ENCODE peak calls at places on chromosomes 13 and 19, in six cellular contexts. S is PC-3; L is tibial artery; V is A549; C is heart right ventricle; O is CD8-positive, alpha-beta T cell. A is an unnamed sample.

GRCh38 chr19:3760871-3761361 is 576 bp downstream of the APBA3 start:
- DNase-seq in V (no peak), L (no peak), O (no peak), C (peak; percentile 9), S (no peak), A (no peak)

GRCh38 chr19:15128162-15128770 is 21.1 kb downstream of the SYDE1 start:
- DNase-seq in S (peak; percentile 75), O (no peak), C (no peak), V (no peak), L (no peak), A (no peak)

GRCh38 chr19:3968556-3969434 is 2.1 kb downstream of the DAPK3 start:
- DNase-seq in S (peak; percentile 96), L (peak; percentile 98), V (peak; percentile 81), C (peak; percentile 96), O (no peak), A (peak; percentile 87)

GRCh38 chr19:47545061-47545948 is 27.6 kb downstream of the ZNF541 start:
- DNase-seq in O (no peak), C (no peak), V (no peak), S (no peak), L (no peak), A (no peak)

GRCh38 chr13:55439450-55439849 is 1701.3 kb upstream of the PRR20A start:
- DNase-seq in O (no peak), S (no peak), V (no peak), C (no peak), L (no peak), A (no peak)

GRCh38 chr19:6423499-6424189 is 967 bp downstream of the KHSRP start:
- DNase-seq in V (peak; percentile 36), O (peak; percentile 18), C (no peak), S (peak; percentile 50), L (no peak), A (no peak)

GRCh38 chr19:6258812-6259311 is 20.9 kb downstream of the MLLT1 start:
- DNase-seq in O (no peak), L (no peak), S (no peak), C (no peak), V (no peak), A (no peak)

GRCh38 chr13:40316301-40316700 is 350.1 kb downstream of the FOXO1 start:
- DNase-seq in O (no peak), L (no peak), V (no peak), C (no peak), S (no peak), A (no peak)

GRCh38 chr13:113856716-113857065 is 7.2 kb downstream of the GAS6 start:
- DNase-seq in C (peak; percentile 18), S (peak; percentile 31), V (no peak), L (peak; percentile 66), O (no peak), A (no peak)

GRCh38 chr13:93420887-93421286 is 194.3 kb downstream of the GPC6 start:
- DNase-seq in C (no peak), V (no peak), O (no peak), S (no peak), L (no peak), A (no peak)

GRCh38 chr13:47166341-47166740 is 269.5 kb upstream of the HTR2A start:
- DNase-seq in C (no peak), L (no peak), O (no peak), S (no peak), V (no peak), A (no peak)

GRCh38 chr13:33606692-33607091 is 211.3 kb upstream of the RFC3 start:
- DNase-seq in L (no peak), S (no peak), O (no peak), C (no peak), V (no peak), A (no peak)

GRCh38 chr13:24267283-24267682 is 42.1 kb upstream of the C1QTNF9 start:
- DNase-seq in L (no peak), S (no peak), C (peak; percentile 27), V (no peak), O (peak; percentile 35), A (no peak)

GRCh38 chr13:99276706-99277105 is 18.5 kb upstream of the GPR18 start:
- DNase-seq in L (no peak), O (no peak), V (no peak), S (no peak), C (no peak), A (no peak)
- TF ChIP-seq CTCF in L (no peak), O (no peak), V (no peak), S (no peak), C (no peak), A (no peak)

DNA sequence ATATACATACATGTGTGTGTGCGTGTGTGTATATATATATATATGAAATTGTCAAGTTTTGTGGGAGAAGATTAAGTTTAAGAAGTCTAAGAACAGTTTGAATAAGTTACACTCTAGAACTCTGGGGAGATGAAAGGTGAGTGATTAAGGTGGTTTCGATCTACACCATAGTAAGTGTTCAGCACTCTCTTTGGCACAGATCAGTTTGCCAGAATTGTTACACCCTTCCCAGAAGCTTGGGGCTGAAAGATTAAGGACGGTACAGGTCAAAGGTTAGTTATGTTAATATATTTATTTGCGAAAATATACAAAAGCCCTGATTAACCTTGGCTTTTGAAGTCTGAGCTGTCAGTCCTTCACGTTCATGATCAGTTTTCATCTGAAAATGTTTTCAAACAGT is 309.1 kb downstream of the KLF5 start:
- DNase-seq in S (no peak), C (no peak), V (no peak), L (no peak), O (no peak), A (no peak)
- H3K27ac ChIP-seq in S (no peak overlapping the region), C (no peak overlapping the region), V (peak overlapping the region; percentile 40), L (no peak overlapping the region), O (no peak overlapping the region), A (no peak overlapping the region)

GRCh38 chr13:43464578-43465264 is 322.1 kb downstream of the ENOX1 start:
- DNase-seq in C (no peak), V (no peak), L (no peak), O (no peak), S (no peak), A (no peak)
- H3K4me1 ChIP-seq in C (no peaks in the 10 kb centered on the region), V (no peaks in the 10 kb centered on the region), L (no peaks in the 10 kb centered on the region), O (no peaks in the 10 kb centered on the region), S (no peaks in the 10 kb centered on the region), A (no peaks in the 10 kb centered on the region)

GRCh38 chr19:50536662-50537305 is 23.1 kb upstream of the ASPDH start:
- DNase-seq in O (no peak), L (no peak), S (no peak), C (no peak), V (no peak), A (no peak)
- TF ChIP-seq CTCF in O (no peak), L (no peak), S (peak; percentile 48), C (no peak), V (no peak), A (no peak)

GRCh38 chr13:49810464-49810824 is 18.0 kb upstream of the KPNA3 start:
- DNase-seq in V (no peak), S (peak; percentile 20), C (no peak), L (no peak), O (no peak), A (no peak)

GRCh38 chr13:49807681-49808080 is 15.2 kb upstream of the KPNA3 start:
- DNase-seq in L (no peak), S (no peak), V (no peak), O (no peak), C (no peak), A (no peak)

GRCh38 chr13:49811527-49811908 is 19.0 kb upstream of the KPNA3 start:
- DNase-seq in S (no peak), L (no peak), V (no peak), C (no peak), O (no peak), A (no peak)

GRCh38 chr13:49812806-49813205 is 20.3 kb upstream of the KPNA3 start:
- DNase-seq in C (no peak), V (no peak), L (no peak), O (no peak), S (no peak), A (no peak)

DNA sequence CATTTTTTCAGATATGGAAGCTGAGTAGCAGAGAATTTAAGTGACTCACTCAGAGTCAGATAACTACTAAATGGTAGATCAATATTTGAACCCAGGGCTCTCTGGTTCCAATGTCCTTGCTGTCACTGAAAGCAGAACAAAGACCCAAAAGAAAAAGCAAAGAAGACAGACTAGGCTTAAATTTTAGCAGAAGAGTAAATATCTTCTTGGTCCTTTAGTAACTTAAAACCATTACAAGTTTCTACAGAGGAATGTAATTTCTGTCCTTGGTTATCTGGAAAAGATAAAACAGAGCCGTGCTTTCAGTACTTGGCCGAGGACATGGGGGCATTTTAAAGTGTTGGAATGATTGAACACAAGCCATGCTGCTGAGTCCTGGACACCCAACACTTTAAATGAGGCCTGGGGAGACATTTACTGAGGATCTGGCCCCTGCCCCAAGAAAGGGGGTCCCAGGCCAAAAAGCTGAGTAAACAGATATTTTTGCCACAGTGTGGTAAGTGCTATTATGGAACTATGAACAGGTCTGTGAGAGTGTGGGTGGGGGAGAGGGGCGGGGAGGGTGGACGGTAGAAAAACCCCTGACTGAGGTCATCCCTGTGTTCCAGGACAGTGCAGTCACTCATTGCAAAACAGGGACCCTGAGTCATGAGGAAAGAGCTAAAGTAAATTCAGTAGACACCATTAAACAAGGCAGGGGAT is 18.5 kb upstream of the KPNA3 start:
- DNase-seq in C (no peak), S (peak; percentile 36), O (no peak), V (no peak), L (no peak), A (no peak)
- H3K27ac ChIP-seq in C (peak overlapping the region; percentile 49), S (no peak overlapping the region), O (no peak overlapping the region), V (peak overlapping the region; percentile 58), L (no peak overlapping the region), A (no peak overlapping the region)

A was measured in lung.